ENCODE peak calls at places on chromosomes 5 and 9, in four cellular contexts. T is A549; P is colonic mucosa; F is CD4-positive, alpha-beta memory T cell. A is an unnamed sample.

GRCh38 chr9:96555567-96556386 is 63.9 kb downstream of the CDC14B start:
- DNase-seq in P (no peak), T (no peak), F (no peak), A (peak; percentile 43)

GRCh38 chr5:99948850-99949249 is 586.3 kb upstream of the FAM174A start:
- DNase-seq in T (no peak), F (no peak), P (no peak), A (no peak)

GRCh38 chr5:81767938-81768337 is 17.0 kb upstream of the SSBP2 start:
- DNase-seq in P (no peak), T (no peak), F (no peak), A (peak; percentile 38)

GRCh38 chr5:1031306-1031959 is 22.8 kb downstream of the NKD2 start:
- DNase-seq in F (no peak), T (no peak), P (no peak), A (no peak)

GRCh38 chr5:163659568-163659902 is 154.1 kb downstream of the MAT2B start:
- DNase-seq in P (no peak), F (no peak), T (no peak), A (no peak)

GRCh38 chr5:144028058-144028457 is 142.4 kb downstream of the YIPF5 start:
- DNase-seq in P (no peak), F (no peak), T (no peak), A (peak; percentile 78)

GRCh38 chr5:43041131-43041668 is 1.1 kb upstream of the ANXA2R start:
- DNase-seq in T (no peak), P (peak; percentile 40), F (peak; percentile 67), A (no peak)

GRCh38 chr5:141260458-141261237 is 15.5 kb downstream of the PCDHB15 start:
- DNase-seq in T (no peak), P (no peak), F (no peak), A (peak; percentile 3)

GRCh38 chr9:73575661-73576060 is 424.0 kb downstream of the ANXA1 start:
- DNase-seq in F (no peak), P (no peak), T (no peak), A (no peak)

GRCh38 chr9:107667269-107667681 is 177.7 kb upstream of the KLF4 start:
- DNase-seq in T (no peak), F (no peak), P (no peak), A (peak; percentile 27)

GRCh38 chr5:157528036-157528632 is 47.4 kb downstream of the ADAM19 start:
- DNase-seq in F (no peak), P (peak; percentile 43), T (no peak), A (no peak)

GRCh38 chr9:7656648-7657047 is 142.9 kb downstream of the DMAC1 start:
- DNase-seq in F (no peak), P (peak; percentile 46), T (no peak), A (peak; percentile 36)

GRCh38 chr9:38301376-38302106 is 91.0 kb upstream of the ALDH1B1 start:
- DNase-seq in F (no peak), T (no peak), P (no peak), A (no peak)

GRCh38 chr5:61450880-61451279 is 118.8 kb downstream of the ZSWIM6 start:
- DNase-seq in F (no peak), P (no peak), T (no peak), A (no peak)

GRCh38 chr5:90944116-90944515 is 385.5 kb downstream of the ADGRV1 start:
- DNase-seq in T (no peak), P (no peak), F (no peak), A (no peak)

GRCh38 chr9:89359018-89359417 is 40.7 kb downstream of the SECISBP2 start:
- DNase-seq in T (no peak), P (no peak), F (no peak), A (peak; percentile 52)

GRCh38 chr5:149349382-149349781 is 4.1 kb downstream of the GRPEL2 start:
- DNase-seq in T (no peak), P (no peak), F (no peak), A (no peak)

GRCh38 chr9:137943655-137944054 is 66.1 kb downstream of the CACNA1B start:
- DNase-seq in F (no peak), T (no peak), P (no peak), A (no peak)

GRCh38 chr5:72925336-72926010 is 30.4 kb upstream of the FCHO2 start:
- DNase-seq in P (no peak), F (no peak), T (no peak), A (no peak)

GRCh38 chr9:132869266-132869665 is 8.8 kb downstream of the AK8 start:
- DNase-seq in T (no peak), F (no peak), P (no peak), A (no peak)

DNA sequence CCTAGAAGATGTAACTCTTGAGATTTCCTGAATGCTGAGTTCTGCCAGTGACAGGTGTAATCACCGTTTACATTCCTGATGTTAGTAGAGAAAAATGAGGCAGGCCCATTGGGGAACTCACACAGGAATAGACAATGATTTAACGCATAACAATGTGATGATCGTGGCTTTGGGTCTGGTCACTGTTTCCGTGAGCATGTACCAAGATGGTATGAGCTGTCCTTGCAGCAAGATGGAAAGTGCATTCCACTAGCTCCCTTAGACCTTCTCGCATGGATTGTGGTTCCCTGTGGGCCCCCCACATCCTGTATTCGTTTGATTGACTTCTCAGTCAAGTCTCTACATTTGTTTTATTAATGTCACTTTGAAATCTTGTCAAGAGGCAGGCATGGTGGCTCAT is 124.0 kb upstream of the DAP start:
- DNase-seq in P (no peak), F (no peak), T (no peak), A (no peak)
- H3K4me1 ChIP-seq in P (no peaks in the 10 kb centered on the region), F (no peaks in the 10 kb centered on the region), T (no peaks in the 10 kb centered on the region), A (no peaks in the 10 kb centered on the region)

GRCh38 chr5:171336486-171337206 is 27.6 kb downstream of the TLX3 start:
- DNase-seq in T (peak; percentile 32), P (no peak), F (no peak), A (peak; percentile 74)

GRCh38 chr5:171340042-171340441 is 31.0 kb downstream of the TLX3 start:
- DNase-seq in F (no peak), P (no peak), T (no peak), A (no peak)

GRCh38 chr5:171340491-171340890 is 31.4 kb downstream of the TLX3 start:
- DNase-seq in F (no peak), T (no peak), P (no peak), A (no peak)

GRCh38 chr5:171335616-171336015 is 26.6 kb downstream of the TLX3 start:
- DNase-seq in P (no peak), F (no peak), T (no peak), A (no peak)

GRCh38 chr5:171337207-171337562 is 28.1 kb downstream of the TLX3 start:
- DNase-seq in P (no peak), T (no peak), F (no peak), A (no peak)
- H3K4me3 ChIP-seq in P (peak overlapping the region; percentile 34), T (peak overlapping the region; percentile 49), F (no peak overlapping the region), A (no peak overlapping the region)

GRCh38 chr5:119365847-119366536 is 10.2 kb downstream of the TNFAIP8 start:
- DNase-seq in P (no peak), F (no peak), T (no peak), A (peak; percentile 31)
- H3K4me1 ChIP-seq in P (no peaks in the 10 kb centered on the region), F (peaks cover 98% of the 10 kb centered on the region), T (peaks cover 9% of the 10 kb centered on the region), A (peaks cover 7% of the 10 kb centered on the region)

GRCh38 chr5:27217160-27217956 is 179.0 kb upstream of the CDH9 start:
- DNase-seq in F (no peak), T (no peak), P (no peak), A (no peak)
- H3K4me3 ChIP-seq in F (no peak overlapping the region), T (peak overlapping the region; percentile 36), P (no peak overlapping the region), A (no peak overlapping the region)

GRCh38 chr9:116544896-116545295 is 142.2 kb upstream of the TRIM32 start:
- DNase-seq in F (no peak), P (no peak), T (no peak), A (no peak)
- H3K4me1 ChIP-seq in F (no peaks in the 10 kb centered on the region), P (no peaks in the 10 kb centered on the region), T (peaks cover 56% of the 10 kb centered on the region), A (no peaks in the 10 kb centered on the region)

DNA sequence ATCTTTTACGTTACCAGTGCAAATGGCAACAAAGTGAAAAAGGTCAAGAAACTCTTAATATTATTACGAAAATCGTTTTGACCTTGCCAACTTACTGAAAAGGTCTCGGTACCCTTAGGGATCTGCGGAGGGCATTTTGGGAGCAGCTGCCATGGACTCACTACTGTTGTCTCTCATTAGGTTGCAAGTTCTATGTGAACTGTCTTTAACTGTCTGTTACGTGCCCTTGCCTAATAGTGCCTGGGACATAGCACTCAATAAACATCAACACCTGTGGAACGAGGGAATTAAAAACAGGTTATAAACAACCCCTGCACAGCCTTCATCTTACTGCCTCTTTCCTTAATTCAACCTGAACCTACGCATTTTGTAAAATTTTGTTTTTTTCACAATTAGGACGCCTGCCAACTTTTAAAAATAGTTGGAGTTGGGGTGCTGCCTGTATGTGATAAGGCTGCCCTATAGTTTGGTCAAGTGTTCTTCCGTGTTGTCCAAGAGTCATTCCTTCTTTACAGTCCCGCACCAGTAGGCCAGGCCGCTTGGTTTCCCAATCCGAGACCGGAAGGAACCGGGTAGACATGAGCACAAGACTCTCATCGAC is 527 bp upstream of the SREK1 start:
- DNase-seq in P (no peak), T (no peak), F (peak; percentile 4), A (peak; percentile 7)
- H3K4me3 ChIP-seq in P (peak overlapping the region; percentile 68), T (peak overlapping the region; percentile 79), F (peak overlapping the region; percentile 96), A (peak overlapping the region; percentile 67)